ENCODE peak calls at places on chromosomes 3 and 15, in nine cellular contexts. B, C, K, Z, N, U, O, L and Q are unnamed samples.
A peak's percentile ranks its signal among the peaks of the same experiment; 100 is the strongest.

GRCh38 chr3:176919836-176920760 is 277.2 kb downstream of the TBL1XR1 start:
- DNase-seq in B (peak; percentile 96), C (no peak), K (no peak), Z (no peak), N (no peak), U (no peak), O (no peak), L (no peak), Q (no peak)

GRCh38 chr3:152362086-152362485 is 93.4 kb downstream of the MBNL1 start:
- DNase-seq in B (no peak), C (no peak), K (no peak), Z (no peak), N (no peak), U (no peak), O (no peak), L (no peak), Q (no peak)

GRCh38 chr3:3740061-3740460 is 59.2 kb upstream of the LRRN1 start:
- DNase-seq in B (no peak), C (no peak), K (no peak), Z (no peak), N (no peak), U (no peak), O (no peak), L (no peak), Q (no peak)

GRCh38 chr3:81723732-81724313 is 37.6 kb downstream of the GBE1 start:
- DNase-seq in B (peak; percentile 16), C (no peak), K (no peak), Z (no peak), N (no peak), U (no peak), O (no peak), L (no peak), Q (no peak)

GRCh38 chr15:41494922-41495735 is 1.5 kb downstream of the ITPKA start:
- DNase-seq in B (no peak), C (no peak), K (no peak), Z (no peak), N (no peak), U (peak; percentile 85), O (peak; percentile 60), L (no peak), Q (no peak)

GRCh38 chr3:187958432-187959003 is 195.4 kb upstream of the LPP start:
- DNase-seq in B (no peak), C (peak; percentile 53), K (no peak), Z (no peak), N (peak; percentile 40), U (peak; percentile 84), O (no peak), L (no peak), Q (no peak)

GRCh38 chr3:139521811-139522210 is 17.7 kb downstream of the RBP1 start:
- DNase-seq in B (no peak), C (no peak), K (no peak), Z (no peak), N (no peak), U (no peak), O (no peak), L (no peak), Q (no peak)

GRCh38 chr3:186502138-186502941 is 41.8 kb downstream of the CRYGS start:
- DNase-seq in B (no peak), C (no peak), K (no peak), Z (no peak), N (no peak), U (no peak), O (no peak), L (no peak), Q (no peak)

GRCh38 chr3:181859518-181859917 is 147.8 kb downstream of the SOX2 start:
- DNase-seq in B (no peak), C (no peak), K (no peak), Z (no peak), N (no peak), U (no peak), O (no peak), L (no peak), Q (no peak)

GRCh38 chr15:51048308-51048707 is 46.4 kb downstream of the TNFAIP8L3 start:
- DNase-seq in B (no peak), C (no peak), K (no peak), Z (no peak), N (no peak), U (no peak), O (no peak), L (no peak), Q (no peak)

GRCh38 chr3:31908391-31909097 is 72.5 kb downstream of the OSBPL10 start:
- DNase-seq in B (no peak), C (no peak), K (no peak), Z (no peak), N (no peak), U (no peak), O (no peak), L (no peak), Q (no peak)

GRCh38 chr15:48722764-48723661 is 77.5 kb upstream of the FBN1 start:
- DNase-seq in B (no peak), C (no peak), K (peak; percentile 33), Z (no peak), N (no peak), U (no peak), O (no peak), L (no peak), Q (no peak)

GRCh38 chr3:98731720-98732238 is 31.4 kb upstream of the ST3GAL6 start:
- DNase-seq in B (no peak), C (no peak), K (no peak), Z (peak; percentile 23), N (no peak), U (no peak), O (no peak), L (no peak), Q (no peak)

GRCh38 chr3:181723064-181723463 is 11.3 kb downstream of the SOX2 start:
- DNase-seq in B (no peak), C (no peak), K (no peak), Z (no peak), N (no peak), U (no peak), O (no peak), L (no peak), Q (no peak)

GRCh38 chr3:49906004-49906860 is 2.6 kb upstream of the MST1R start:
- DNase-seq in B (peak; percentile 44), C (peak; percentile 70), K (peak; percentile 44), Z (peak; percentile 87), N (peak; percentile 19), U (peak; percentile 86), O (peak; percentile 65), L (peak; percentile 40), Q (no peak)

DNA sequence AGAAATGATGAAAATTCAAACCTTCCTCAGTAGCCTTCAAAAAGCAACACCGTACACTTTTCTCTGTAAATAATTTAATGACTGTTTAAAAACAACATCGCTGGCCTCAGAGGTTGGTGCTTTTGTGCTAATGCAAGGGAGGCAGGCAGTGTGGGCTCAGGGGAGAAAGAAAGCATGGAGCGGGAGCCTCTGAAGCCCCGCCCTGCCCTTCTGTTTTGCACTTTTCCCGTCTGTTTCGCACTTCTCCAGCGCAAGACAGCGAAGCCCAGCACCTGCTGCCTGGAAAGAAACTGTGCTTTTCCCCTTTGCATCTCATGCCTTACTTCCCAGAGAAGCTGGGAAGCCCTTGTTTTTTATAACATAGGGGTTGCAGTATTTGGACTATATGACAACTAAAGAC is 23.1 kb downstream of the TRPM1 start:
- DNase-seq in B (no peak), C (no peak), K (no peak), Z (no peak), N (no peak), U (no peak), O (no peak), L (no peak), Q (no peak)
- H3K4me1 ChIP-seq in B (no peaks in the 10 kb centered on the region), C (peaks cover 7% of the 10 kb centered on the region), K (no peaks in the 10 kb centered on the region), Z (peaks cover 14% of the 10 kb centered on the region), N (no peaks in the 10 kb centered on the region), U (peaks cover 15% of the 10 kb centered on the region), O (peaks cover 20% of the 10 kb centered on the region), L (peaks cover 8% of the 10 kb centered on the region), Q (peaks cover 63% of the 10 kb centered on the region)

GRCh38 chr15:31358163-31358562 is 31.5 kb downstream of the KLF13 start:
- DNase-seq in B (no peak), C (no peak), K (no peak), Z (no peak), N (no peak), U (no peak), O (no peak), L (no peak), Q (no peak)

GRCh38 chr15:31360158-31360561 is 33.5 kb downstream of the KLF13 start:
- DNase-seq in B (no peak), C (no peak), K (no peak), Z (no peak), N (no peak), U (no peak), O (no peak), L (no peak), Q (no peak)

GRCh38 chr15:31360843-31361763 is 34.5 kb downstream of the KLF13 start:
- DNase-seq in B (no peak), C (peak; percentile 85), K (no peak), Z (peak; percentile 39), N (peak; percentile 80), U (peak; percentile 87), O (peak; percentile 79), L (no peak), Q (peak; percentile 41)

GRCh38 chr15:31359722-31360111 is 33.1 kb downstream of the KLF13 start:
- DNase-seq in B (no peak), C (no peak), K (no peak), Z (peak; percentile 46), N (no peak), U (no peak), O (no peak), L (no peak), Q (no peak)

DNA sequence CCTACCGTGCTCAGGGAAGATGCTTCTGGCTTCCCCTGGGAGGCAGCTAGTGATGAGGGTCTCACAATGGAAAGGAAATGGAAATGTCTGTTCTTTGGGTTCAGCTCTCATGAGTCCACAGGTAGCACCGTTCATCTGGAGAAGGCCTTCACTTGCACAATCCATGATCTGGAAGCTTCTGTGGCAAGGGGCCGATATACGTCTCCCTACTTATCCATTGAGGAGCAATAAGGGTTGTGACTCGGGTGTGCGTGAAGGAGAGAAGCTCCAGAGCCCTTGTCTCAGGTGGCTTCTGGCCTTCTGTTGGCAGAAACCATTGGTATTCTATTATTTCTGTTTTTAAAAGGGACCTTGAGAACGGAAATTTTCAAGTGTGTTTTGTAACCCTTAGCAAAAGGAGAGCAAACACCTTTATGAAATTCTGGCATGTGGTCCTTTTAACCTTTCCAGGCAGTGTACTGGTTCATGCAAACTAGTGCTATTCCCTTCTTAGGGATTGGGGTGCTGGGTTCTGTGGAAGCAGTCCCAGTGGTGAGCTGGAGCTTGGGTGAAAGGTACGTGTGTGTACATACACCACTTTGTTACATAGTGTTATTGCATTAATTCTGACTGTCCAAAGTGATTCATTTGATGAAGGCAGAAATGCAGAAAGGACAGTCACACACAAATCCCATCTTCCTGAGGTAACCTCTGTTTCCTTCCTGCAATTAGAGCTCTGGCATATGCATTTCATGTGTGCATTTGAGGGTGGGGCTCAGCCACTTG is 32.5 kb downstream of the KLF13 start:
- DNase-seq in B (no peak), C (no peak), K (no peak), Z (no peak), N (no peak), U (no peak), O (no peak), L (no peak), Q (no peak)
- H3K27ac ChIP-seq in B (no peak overlapping the region), C (peak overlapping the region; percentile 92), K (no peak overlapping the region), Z (no peak overlapping the region), N (peak overlapping the region; percentile 91), U (peak overlapping the region; percentile 94), O (peak overlapping the region; percentile 93), L (no peak overlapping the region), Q (peak overlapping the region; percentile 94)

GRCh38 chr15:25852696-25853524 is 10.2 kb downstream of the ATP10A start:
- DNase-seq in B (no peak), C (no peak), K (no peak), Z (no peak), N (no peak), U (no peak), O (no peak), L (no peak), Q (no peak)
- H3K4me3 ChIP-seq in B (no peak overlapping the region), C (no peak overlapping the region), K (no peak overlapping the region), Z (no peak overlapping the region), N (no peak overlapping the region), U (no peak overlapping the region), O (no peak overlapping the region), L (no peak overlapping the region), Q (no peak overlapping the region)

GRCh38 chr3:129626744-129627349 is 20.4 kb upstream of the PLXND1 start:
- DNase-seq in B (peak; percentile 90), C (peak; percentile 98), K (peak; percentile 85), Z (peak; percentile 48), N (peak; percentile 48), U (peak; percentile 99), O (peak; percentile 98), L (peak; percentile 72), Q (peak; percentile 40)
- H3K4me1 ChIP-seq in B (peaks cover 6% of the 10 kb centered on the region), C (peaks cover 71% of the 10 kb centered on the region), K (peaks cover 32% of the 10 kb centered on the region), Z (no peaks in the 10 kb centered on the region), N (peaks cover 13% of the 10 kb centered on the region), U (peaks cover 71% of the 10 kb centered on the region), O (peaks cover 69% of the 10 kb centered on the region), L (peaks cover 5% of the 10 kb centered on the region), Q (peaks cover 39% of the 10 kb centered on the region)